ENCODE peak calls at places on chromosome 14, in nine cellular contexts. One of them, this sample, is unnamed.

GRCh38 chr14:41476526-41476925 is 130.2 kb upstream of the LRFN5 start:
- DNase-seq in Karpas-422: no peak
- DNase-seq in upper lobe of right lung: no peak
- DNase-seq in GM12865: no peak
- DNase-seq in AG04450: no peak
- DNase-seq in CD8-positive, alpha-beta memory T cell: no peak
- DNase-seq in pancreas: no peak
- DNase-seq in fibroblast of the aortic adventitia: peak; percentile 0
- DNase-seq in lower lobe of right lung: no peak
- DNase-seq in this sample: no peak

GRCh38 chr14:89108608-89109007 is 284.2 kb downstream of the TTC8 start:
- DNase-seq in GM12865: no peak
- DNase-seq in upper lobe of right lung: no peak
- DNase-seq in CD8-positive, alpha-beta memory T cell: no peak
- DNase-seq in AG04450: no peak
- DNase-seq in Karpas-422: no peak
- DNase-seq in lower lobe of right lung: no peak
- DNase-seq in pancreas: no peak
- DNase-seq in fibroblast of the aortic adventitia: no peak
- DNase-seq in this sample: no peak

GRCh38 chr14:34460841-34461240 is 1.2 kb downstream of the SPTSSA start:
- DNase-seq in CD8-positive, alpha-beta memory T cell: no peak
- DNase-seq in upper lobe of right lung: no peak
- DNase-seq in pancreas: no peak
- DNase-seq in fibroblast of the aortic adventitia: peak; percentile 89
- DNase-seq in Karpas-422: peak; percentile 44
- DNase-seq in GM12865: no peak
- DNase-seq in AG04450: no peak
- DNase-seq in lower lobe of right lung: no peak
- DNase-seq in this sample: peak; percentile 30

GRCh38 chr14:29217813-29218450 is 451.3 kb downstream of the FOXG1 start:
- DNase-seq in upper lobe of right lung: no peak
- DNase-seq in CD8-positive, alpha-beta memory T cell: no peak
- DNase-seq in lower lobe of right lung: no peak
- DNase-seq in fibroblast of the aortic adventitia: no peak
- DNase-seq in pancreas: no peak
- DNase-seq in AG04450: no peak
- DNase-seq in GM12865: no peak
- DNase-seq in Karpas-422: no peak
- DNase-seq in this sample: no peak

GRCh38 chr14:29545714-29546113 is 381.9 kb downstream of the PRKD1 start:
- DNase-seq in pancreas: no peak
- DNase-seq in AG04450: no peak
- DNase-seq in Karpas-422: no peak
- DNase-seq in upper lobe of right lung: no peak
- DNase-seq in GM12865: no peak
- DNase-seq in CD8-positive, alpha-beta memory T cell: no peak
- DNase-seq in fibroblast of the aortic adventitia: no peak
- DNase-seq in lower lobe of right lung: no peak
- DNase-seq in this sample: no peak

GRCh38 chr14:75450381-75451276 is 22.8 kb downstream of the JDP2 start:
- DNase-seq in pancreas: peak; percentile 95
- DNase-seq in fibroblast of the aortic adventitia: peak; percentile 47
- DNase-seq in lower lobe of right lung: peak; percentile 62
- DNase-seq in AG04450: no peak
- DNase-seq in Karpas-422: no peak
- DNase-seq in GM12865: no peak
- DNase-seq in upper lobe of right lung: no peak
- DNase-seq in CD8-positive, alpha-beta memory T cell: no peak
- DNase-seq in this sample: no peak

GRCh38 chr14:34203271-34203722 is 252.4 kb upstream of the EGLN3 start:
- DNase-seq in Karpas-422: no peak
- DNase-seq in fibroblast of the aortic adventitia: no peak
- DNase-seq in upper lobe of right lung: no peak
- DNase-seq in pancreas: no peak
- DNase-seq in AG04450: no peak
- DNase-seq in GM12865: no peak
- DNase-seq in lower lobe of right lung: no peak
- DNase-seq in CD8-positive, alpha-beta memory T cell: no peak
- DNase-seq in this sample: no peak

GRCh38 chr14:54299393-54300363 is 97.1 kb upstream of the CDKN3 start:
- DNase-seq in fibroblast of the aortic adventitia: peak; percentile 98
- DNase-seq in upper lobe of right lung: no peak
- DNase-seq in Karpas-422: no peak
- DNase-seq in lower lobe of right lung: no peak
- DNase-seq in GM12865: no peak
- DNase-seq in pancreas: no peak
- DNase-seq in AG04450: no peak
- DNase-seq in CD8-positive, alpha-beta memory T cell: no peak
- DNase-seq in this sample: no peak

GRCh38 chr14:102235275-102235897 is 69.6 kb downstream of the MOK start:
- DNase-seq in fibroblast of the aortic adventitia: peak; percentile 96
- DNase-seq in CD8-positive, alpha-beta memory T cell: peak; percentile 81
- DNase-seq in Karpas-422: peak; percentile 95
- DNase-seq in pancreas: peak; percentile 92
- DNase-seq in upper lobe of right lung: peak; percentile 88
- DNase-seq in lower lobe of right lung: peak; percentile 86
- DNase-seq in AG04450: peak; percentile 72
- DNase-seq in GM12865: peak; percentile 82
- DNase-seq in this sample: peak; percentile 71

GRCh38 chr14:74509587-74510210 is 16.1 kb downstream of the ISCA2 start:
- DNase-seq in fibroblast of the aortic adventitia: no peak
- DNase-seq in Karpas-422: no peak
- DNase-seq in CD8-positive, alpha-beta memory T cell: no peak
- DNase-seq in AG04450: no peak
- DNase-seq in pancreas: no peak
- DNase-seq in lower lobe of right lung: peak; percentile 28
- DNase-seq in GM12865: no peak
- DNase-seq in upper lobe of right lung: peak; percentile 34
- DNase-seq in this sample: no peak

GRCh38 chr14:49770212-49770817 is 2.4 kb downstream of the KLHDC2 start:
- DNase-seq in pancreas: no peak
- DNase-seq in fibroblast of the aortic adventitia: no peak
- DNase-seq in AG04450: no peak
- DNase-seq in Karpas-422: no peak
- DNase-seq in GM12865: no peak
- DNase-seq in lower lobe of right lung: no peak
- DNase-seq in CD8-positive, alpha-beta memory T cell: no peak
- DNase-seq in upper lobe of right lung: no peak
- DNase-seq in this sample: peak; percentile 79

GRCh38 chr14:78164226-78164853 is 5.8 kb upstream of the NRXN3 start:
- DNase-seq in upper lobe of right lung: no peak
- DNase-seq in CD8-positive, alpha-beta memory T cell: no peak
- DNase-seq in Karpas-422: peak; percentile 87
- DNase-seq in AG04450: no peak
- DNase-seq in pancreas: no peak
- DNase-seq in lower lobe of right lung: no peak
- DNase-seq in GM12865: peak; percentile 49
- DNase-seq in fibroblast of the aortic adventitia: no peak
- DNase-seq in this sample: peak; percentile 59

GRCh38 chr14:80973918-80974317 is 18.5 kb downstream of the TSHR start:
- DNase-seq in Karpas-422: no peak
- DNase-seq in CD8-positive, alpha-beta memory T cell: no peak
- DNase-seq in AG04450: no peak
- DNase-seq in GM12865: no peak
- DNase-seq in lower lobe of right lung: no peak
- DNase-seq in pancreas: no peak
- DNase-seq in fibroblast of the aortic adventitia: no peak
- DNase-seq in upper lobe of right lung: no peak
- DNase-seq in this sample: no peak

GRCh38 chr14:35343709-35344474 is 51.7 kb downstream of the PSMA6 start:
- DNase-seq in AG04450: no peak
- DNase-seq in fibroblast of the aortic adventitia: no peak
- DNase-seq in GM12865: no peak
- DNase-seq in upper lobe of right lung: no peak
- DNase-seq in lower lobe of right lung: peak; percentile 42
- DNase-seq in Karpas-422: no peak
- DNase-seq in CD8-positive, alpha-beta memory T cell: no peak
- DNase-seq in pancreas: no peak
- DNase-seq in this sample: no peak

GRCh38 chr14:77139540-77140342 is 1.9 kb downstream of the ZDHHC22 start:
- DNase-seq in GM12865: peak; percentile 34
- DNase-seq in Karpas-422: peak; percentile 87
- DNase-seq in lower lobe of right lung: no peak
- DNase-seq in upper lobe of right lung: no peak
- DNase-seq in AG04450: no peak
- DNase-seq in CD8-positive, alpha-beta memory T cell: no peak
- DNase-seq in fibroblast of the aortic adventitia: no peak
- DNase-seq in pancreas: peak; percentile 72
- DNase-seq in this sample: peak; percentile 69

GRCh38 chr14:71739273-71739990 is 192.8 kb upstream of the RGS6 start:
- DNase-seq in upper lobe of right lung: no peak
- DNase-seq in GM12865: no peak
- DNase-seq in AG04450: no peak
- DNase-seq in fibroblast of the aortic adventitia: peak; percentile 21
- DNase-seq in lower lobe of right lung: no peak
- DNase-seq in CD8-positive, alpha-beta memory T cell: no peak
- DNase-seq in pancreas: no peak
- DNase-seq in Karpas-422: peak; percentile 46
- DNase-seq in this sample: peak; percentile 74

GRCh38 chr14:75562048-75562447 is 16.4 kb upstream of the FLVCR2 start:
- DNase-seq in GM12865: no peak
- DNase-seq in CD8-positive, alpha-beta memory T cell: no peak
- DNase-seq in fibroblast of the aortic adventitia: no peak
- DNase-seq in upper lobe of right lung: no peak
- DNase-seq in pancreas: no peak
- DNase-seq in lower lobe of right lung: no peak
- DNase-seq in Karpas-422: no peak
- DNase-seq in AG04450: no peak
- DNase-seq in this sample: no peak

GRCh38 chr14:102898776-102899515 is 23.5 kb upstream of the AMN start:
- DNase-seq in Karpas-422: no peak
- DNase-seq in lower lobe of right lung: no peak
- DNase-seq in AG04450: no peak
- DNase-seq in fibroblast of the aortic adventitia: no peak
- DNase-seq in GM12865: no peak
- DNase-seq in CD8-positive, alpha-beta memory T cell: no peak
- DNase-seq in upper lobe of right lung: peak; percentile 56
- DNase-seq in pancreas: no peak
- DNase-seq in this sample: no peak

GRCh38 chr14:49218436-49219092 is 367.6 kb downstream of the RPS29 start:
- DNase-seq in upper lobe of right lung: no peak
- DNase-seq in AG04450: no peak
- DNase-seq in lower lobe of right lung: no peak
- DNase-seq in Karpas-422: no peak
- DNase-seq in fibroblast of the aortic adventitia: peak; percentile 13
- DNase-seq in CD8-positive, alpha-beta memory T cell: no peak
- DNase-seq in pancreas: no peak
- DNase-seq in GM12865: no peak
- DNase-seq in this sample: no peak

GRCh38 chr14:21940887-21941855 is 267.6 kb upstream of the OR4E1 start:
- DNase-seq in CD8-positive, alpha-beta memory T cell: no peak
- DNase-seq in lower lobe of right lung: no peak
- DNase-seq in fibroblast of the aortic adventitia: no peak
- DNase-seq in upper lobe of right lung: no peak
- DNase-seq in pancreas: no peak
- DNase-seq in AG04450: no peak
- DNase-seq in GM12865: peak; percentile 28
- DNase-seq in Karpas-422: peak; percentile 74
- DNase-seq in this sample: no peak

DNA sequence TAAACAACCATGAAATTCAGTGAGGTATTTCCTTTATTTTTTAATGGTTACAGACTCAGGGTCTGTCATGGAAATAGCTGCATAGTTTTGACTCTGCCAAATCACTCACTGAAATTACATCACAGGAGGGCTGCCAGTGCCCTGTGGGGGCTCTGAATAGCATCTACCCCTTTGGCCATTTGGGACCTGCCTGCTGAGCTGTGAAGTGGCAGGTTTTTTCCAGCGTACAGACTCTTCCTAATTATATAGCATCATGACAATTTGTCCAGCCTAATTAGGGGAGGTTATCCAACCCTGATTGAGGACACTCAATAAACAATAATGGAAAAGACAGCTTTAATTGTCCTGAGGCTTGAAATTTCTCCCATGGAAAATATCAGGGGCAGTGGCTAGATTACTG is 1.8 kb upstream of the COCH start:
- DNase-seq in AG04450: no peak
- DNase-seq in fibroblast of the aortic adventitia: no peak
- DNase-seq in lower lobe of right lung: no peak
- DNase-seq in CD8-positive, alpha-beta memory T cell: no peak
- DNase-seq in GM12865: no peak
- DNase-seq in upper lobe of right lung: no peak
- DNase-seq in Karpas-422: no peak
- DNase-seq in pancreas: no peak
- DNase-seq in this sample: no peak
- H3K4me3 ChIP-seq in AG04450: no peak overlapping the region
- H3K4me3 ChIP-seq in fibroblast of the aortic adventitia: no peak overlapping the region
- H3K4me3 ChIP-seq in lower lobe of right lung: no peak overlapping the region
- H3K4me3 ChIP-seq in CD8-positive, alpha-beta memory T cell: no peak overlapping the region
- H3K4me3 ChIP-seq in GM12865: no peak overlapping the region
- H3K4me3 ChIP-seq in upper lobe of right lung: no peak overlapping the region
- H3K4me3 ChIP-seq in Karpas-422: no peak overlapping the region
- H3K4me3 ChIP-seq in pancreas: no peak overlapping the region
- H3K4me3 ChIP-seq in this sample: no peak overlapping the region

GRCh38 chr14:94111276-94112095 is 950 bp downstream of the IFI27 start:
- DNase-seq in fibroblast of the aortic adventitia: no peak
- DNase-seq in Karpas-422: no peak
- DNase-seq in lower lobe of right lung: no peak
- DNase-seq in CD8-positive, alpha-beta memory T cell: no peak
- DNase-seq in pancreas: no peak
- DNase-seq in AG04450: no peak
- DNase-seq in GM12865: no peak
- DNase-seq in upper lobe of right lung: no peak
- DNase-seq in this sample: no peak
- H3K4me3 ChIP-seq in fibroblast of the aortic adventitia: peak overlapping the region; percentile 60
- H3K4me3 ChIP-seq in Karpas-422: no peak overlapping the region
- H3K4me3 ChIP-seq in lower lobe of right lung: peak overlapping the region; percentile 59
- H3K4me3 ChIP-seq in CD8-positive, alpha-beta memory T cell: no peak overlapping the region
- H3K4me3 ChIP-seq in pancreas: no peak overlapping the region
- H3K4me3 ChIP-seq in AG04450: no peak overlapping the region
- H3K4me3 ChIP-seq in GM12865: no peak overlapping the region
- H3K4me3 ChIP-seq in upper lobe of right lung: peak overlapping the region; percentile 46
- H3K4me3 ChIP-seq in this sample: no peak overlapping the region

GRCh38 chr14:106843951-106844483 is 1317.6 kb downstream of the TMEM121 start:
- DNase-seq in Karpas-422: peak; percentile 67
- DNase-seq in lower lobe of right lung: peak; percentile 65
- DNase-seq in AG04450: no peak
- DNase-seq in pancreas: no peak
- DNase-seq in CD8-positive, alpha-beta memory T cell: peak; percentile 51
- DNase-seq in fibroblast of the aortic adventitia: no peak
- DNase-seq in GM12865: peak; percentile 63
- DNase-seq in upper lobe of right lung: peak; percentile 70
- DNase-seq in this sample: peak; percentile 47
- H3K4me3 ChIP-seq in Karpas-422: peak overlapping the region; percentile 73
- H3K4me3 ChIP-seq in lower lobe of right lung: peak overlapping the region; percentile 48
- H3K4me3 ChIP-seq in AG04450: no peak overlapping the region
- H3K4me3 ChIP-seq in pancreas: peak overlapping the region; percentile 28
- H3K4me3 ChIP-seq in CD8-positive, alpha-beta memory T cell: peak overlapping the region; percentile 91
- H3K4me3 ChIP-seq in fibroblast of the aortic adventitia: no peak overlapping the region
- H3K4me3 ChIP-seq in GM12865: peak overlapping the region; percentile 90
- H3K4me3 ChIP-seq in upper lobe of right lung: peak overlapping the region; percentile 58
- H3K4me3 ChIP-seq in this sample: peak overlapping the region; percentile 53

DNA sequence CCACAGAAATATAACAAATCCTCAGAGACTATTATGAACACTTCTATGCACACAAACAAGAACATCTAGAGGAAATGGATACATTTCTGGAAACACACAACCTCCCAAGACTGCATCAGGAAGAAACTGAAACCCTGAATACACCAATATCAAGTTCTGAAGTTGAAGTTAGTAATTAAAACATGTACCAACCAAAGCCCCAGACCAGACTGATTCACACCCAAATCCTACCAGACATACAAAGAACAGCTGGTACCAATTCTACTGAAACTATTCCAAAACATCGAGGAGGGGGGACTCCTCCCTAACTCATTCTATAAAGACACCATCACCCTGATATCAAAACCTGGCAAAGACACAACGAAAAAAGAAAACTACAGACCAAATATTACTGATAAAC is 114.7 kb upstream of the CCDC175 start:
- DNase-seq in lower lobe of right lung: no peak
- DNase-seq in GM12865: no peak
- DNase-seq in Karpas-422: no peak
- DNase-seq in upper lobe of right lung: no peak
- DNase-seq in fibroblast of the aortic adventitia: no peak
- DNase-seq in AG04450: no peak
- DNase-seq in pancreas: no peak
- DNase-seq in CD8-positive, alpha-beta memory T cell: no peak
- DNase-seq in this sample: no peak
- H3K4me3 ChIP-seq in lower lobe of right lung: no peak overlapping the region
- H3K4me3 ChIP-seq in GM12865: no peak overlapping the region
- H3K4me3 ChIP-seq in Karpas-422: no peak overlapping the region
- H3K4me3 ChIP-seq in upper lobe of right lung: no peak overlapping the region
- H3K4me3 ChIP-seq in fibroblast of the aortic adventitia: no peak overlapping the region
- H3K4me3 ChIP-seq in AG04450: no peak overlapping the region
- H3K4me3 ChIP-seq in pancreas: no peak overlapping the region
- H3K4me3 ChIP-seq in CD8-positive, alpha-beta memory T cell: no peak overlapping the region
- H3K4me3 ChIP-seq in this sample: no peak overlapping the region